ENCODE peak calls at places on chromosomes 5 and 9, in eight cellular contexts. One of them, this sample, is unnamed.

GRCh38 chr9:106892632-106893031 is 29.7 kb downstream of the ZNF462 start:
- DNase-seq in B cell: no peak
- DNase-seq in lower lobe of right lung: peak
- DNase-seq in psoas muscle: peak
- DNase-seq in brain microvascular endothelial cell: peak
- DNase-seq in fibroblast of villous mesenchyme: peak
- DNase-seq in Panc1: peak
- DNase-seq in bronchial epithelial cell: peak
- DNase-seq in this sample: peak

GRCh38 chr9:15277400-15278137 is 29.4 kb downstream of the TTC39B start:
- DNase-seq in B cell: no peak
- DNase-seq in fibroblast of villous mesenchyme: peak
- DNase-seq in bronchial epithelial cell: peak
- DNase-seq in psoas muscle: no peak
- DNase-seq in brain microvascular endothelial cell: no peak
- DNase-seq in lower lobe of right lung: no peak
- DNase-seq in Panc1: no peak
- DNase-seq in this sample: no peak

GRCh38 chr5:54552446-54552845 is 34.9 kb downstream of the SNX18 start:
- DNase-seq in bronchial epithelial cell: no peak
- DNase-seq in brain microvascular endothelial cell: no peak
- DNase-seq in Panc1: no peak
- DNase-seq in B cell: no peak
- DNase-seq in lower lobe of right lung: no peak
- DNase-seq in psoas muscle: no peak
- DNase-seq in fibroblast of villous mesenchyme: no peak
- DNase-seq in this sample: no peak

GRCh38 chr9:71646131-71646530 is 122.2 kb downstream of the CEMIP2 start:
- DNase-seq in B cell: no peak
- DNase-seq in fibroblast of villous mesenchyme: peak
- DNase-seq in lower lobe of right lung: no peak
- DNase-seq in Panc1: no peak
- DNase-seq in psoas muscle: no peak
- DNase-seq in bronchial epithelial cell: no peak
- DNase-seq in brain microvascular endothelial cell: no peak
- DNase-seq in this sample: no peak

GRCh38 chr9:3157011-3157410 is 313.1 kb upstream of the PUM3 start:
- DNase-seq in Panc1: no peak
- DNase-seq in B cell: no peak
- DNase-seq in brain microvascular endothelial cell: no peak
- DNase-seq in psoas muscle: no peak
- DNase-seq in fibroblast of villous mesenchyme: no peak
- DNase-seq in lower lobe of right lung: no peak
- DNase-seq in bronchial epithelial cell: no peak
- DNase-seq in this sample: no peak

GRCh38 chr5:52794519-52794918 is 6.8 kb downstream of the ITGA1 start:
- DNase-seq in lower lobe of right lung: no peak
- DNase-seq in B cell: no peak
- DNase-seq in bronchial epithelial cell: peak
- DNase-seq in psoas muscle: no peak
- DNase-seq in brain microvascular endothelial cell: no peak
- DNase-seq in fibroblast of villous mesenchyme: peak
- DNase-seq in Panc1: no peak
- DNase-seq in this sample: no peak

GRCh38 chr5:78905084-78905938 is 79.8 kb downstream of the ARSB start:
- DNase-seq in psoas muscle: no peak
- DNase-seq in fibroblast of villous mesenchyme: no peak
- DNase-seq in brain microvascular endothelial cell: no peak
- DNase-seq in Panc1: no peak
- DNase-seq in bronchial epithelial cell: no peak
- DNase-seq in lower lobe of right lung: no peak
- DNase-seq in B cell: no peak
- DNase-seq in this sample: no peak

GRCh38 chr9:35285731-35286130 is 123.9 kb downstream of the UNC13B start:
- DNase-seq in fibroblast of villous mesenchyme: no peak
- DNase-seq in lower lobe of right lung: no peak
- DNase-seq in Panc1: no peak
- DNase-seq in B cell: no peak
- DNase-seq in bronchial epithelial cell: no peak
- DNase-seq in psoas muscle: no peak
- DNase-seq in brain microvascular endothelial cell: no peak
- DNase-seq in this sample: no peak

GRCh38 chr5:24222866-24223265 is 421.9 kb downstream of the CDH10 start:
- DNase-seq in lower lobe of right lung: no peak
- DNase-seq in B cell: no peak
- DNase-seq in bronchial epithelial cell: no peak
- DNase-seq in psoas muscle: no peak
- DNase-seq in fibroblast of villous mesenchyme: no peak
- DNase-seq in brain microvascular endothelial cell: no peak
- DNase-seq in Panc1: no peak
- DNase-seq in this sample: peak

GRCh38 chr5:1692381-1692780 is 107.3 kb downstream of the MRPL36 start:
- DNase-seq in lower lobe of right lung: no peak
- DNase-seq in fibroblast of villous mesenchyme: no peak
- DNase-seq in brain microvascular endothelial cell: no peak
- DNase-seq in B cell: no peak
- DNase-seq in bronchial epithelial cell: no peak
- DNase-seq in psoas muscle: no peak
- DNase-seq in Panc1: no peak
- DNase-seq in this sample: no peak

GRCh38 chr9:90642570-90643539 is at the start of gene DIRAS2:
- DNase-seq in bronchial epithelial cell: peak
- DNase-seq in brain microvascular endothelial cell: peak
- DNase-seq in lower lobe of right lung: peak
- DNase-seq in psoas muscle: peak
- DNase-seq in Panc1: no peak
- DNase-seq in fibroblast of villous mesenchyme: peak
- DNase-seq in B cell: no peak
- DNase-seq in this sample: peak

GRCh38 chr5:150589791-150590601 is 50.5 kb upstream of the SYNPO start:
- DNase-seq in lower lobe of right lung: no peak
- DNase-seq in bronchial epithelial cell: no peak
- DNase-seq in Panc1: no peak
- DNase-seq in psoas muscle: peak
- DNase-seq in brain microvascular endothelial cell: no peak
- DNase-seq in fibroblast of villous mesenchyme: peak
- DNase-seq in B cell: no peak
- DNase-seq in this sample: peak

GRCh38 chr9:73153793-73154227 is 2.1 kb downstream of the ANXA1 start:
- DNase-seq in Panc1: no peak
- DNase-seq in B cell: no peak
- DNase-seq in bronchial epithelial cell: peak
- DNase-seq in psoas muscle: no peak
- DNase-seq in brain microvascular endothelial cell: no peak
- DNase-seq in fibroblast of villous mesenchyme: no peak
- DNase-seq in lower lobe of right lung: no peak
- DNase-seq in this sample: no peak

GRCh38 chr9:124594215-124594614 is 87.0 kb upstream of the NR5A1 start:
- DNase-seq in psoas muscle: no peak
- DNase-seq in lower lobe of right lung: no peak
- DNase-seq in bronchial epithelial cell: no peak
- DNase-seq in B cell: no peak
- DNase-seq in fibroblast of villous mesenchyme: no peak
- DNase-seq in Panc1: no peak
- DNase-seq in brain microvascular endothelial cell: no peak
- DNase-seq in this sample: no peak

GRCh38 chr5:178644826-178645545 is 18.1 kb upstream of the CLK4 start:
- DNase-seq in bronchial epithelial cell: peak
- DNase-seq in B cell: no peak
- DNase-seq in Panc1: no peak
- DNase-seq in psoas muscle: no peak
- DNase-seq in lower lobe of right lung: no peak
- DNase-seq in brain microvascular endothelial cell: peak
- DNase-seq in fibroblast of villous mesenchyme: no peak
- DNase-seq in this sample: peak

GRCh38 chr9:38362912-38363588 is 29.5 kb upstream of the ALDH1B1 start:
- DNase-seq in psoas muscle: peak
- DNase-seq in bronchial epithelial cell: peak
- DNase-seq in fibroblast of villous mesenchyme: peak
- DNase-seq in Panc1: peak
- DNase-seq in lower lobe of right lung: no peak
- DNase-seq in brain microvascular endothelial cell: peak
- DNase-seq in B cell: no peak
- DNase-seq in this sample: peak

GRCh38 chr5:6962256-6962655 is 249.0 kb downstream of the TENT4A start:
- DNase-seq in B cell: no peak
- DNase-seq in lower lobe of right lung: no peak
- DNase-seq in brain microvascular endothelial cell: no peak
- DNase-seq in bronchial epithelial cell: no peak
- DNase-seq in psoas muscle: no peak
- DNase-seq in Panc1: no peak
- DNase-seq in fibroblast of villous mesenchyme: no peak
- DNase-seq in this sample: no peak

GRCh38 chr9:36818965-36819870 is 214.8 kb downstream of the PAX5 start:
- DNase-seq in B cell: no peak
- DNase-seq in lower lobe of right lung: no peak
- DNase-seq in Panc1: no peak
- DNase-seq in bronchial epithelial cell: no peak
- DNase-seq in fibroblast of villous mesenchyme: no peak
- DNase-seq in brain microvascular endothelial cell: no peak
- DNase-seq in psoas muscle: no peak
- DNase-seq in this sample: no peak

DNA sequence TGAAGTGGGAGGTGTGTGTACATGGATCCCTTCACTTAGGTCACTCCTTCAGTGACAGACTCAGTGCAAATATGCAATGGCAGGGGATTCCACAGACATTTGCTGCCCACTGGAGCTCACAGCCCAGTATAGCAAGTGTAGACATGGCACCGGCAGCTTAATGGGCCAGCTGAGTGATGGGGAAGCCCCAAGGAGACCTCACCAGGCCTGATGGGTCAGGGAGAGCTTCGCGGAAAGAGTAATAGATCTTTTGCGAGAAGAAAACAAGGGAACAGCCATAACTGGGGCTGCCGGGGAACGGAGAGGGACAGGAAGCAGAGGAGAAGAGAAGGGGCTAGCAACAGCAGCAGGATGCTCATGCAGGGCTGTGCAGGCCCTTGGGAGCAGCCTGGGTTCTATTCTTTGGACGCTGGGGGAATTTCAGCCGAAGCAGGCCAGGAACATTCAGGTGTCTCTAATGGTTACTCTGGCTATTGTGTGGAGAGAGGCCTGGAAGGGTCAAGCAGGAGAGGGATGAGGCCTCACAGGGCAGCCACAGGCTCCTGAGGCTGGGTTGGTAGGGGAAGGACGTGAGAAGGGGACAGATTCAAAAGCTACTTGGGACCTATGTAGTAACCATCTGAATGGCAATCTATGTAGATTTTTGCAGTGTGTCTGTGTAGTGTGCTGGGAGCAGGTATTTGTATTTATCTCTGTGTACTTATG is 27.0 kb downstream of the TCF7 start:
- DNase-seq in lower lobe of right lung: peak
- DNase-seq in psoas muscle: no peak
- DNase-seq in fibroblast of villous mesenchyme: no peak
- DNase-seq in bronchial epithelial cell: no peak
- DNase-seq in B cell: no peak
- DNase-seq in brain microvascular endothelial cell: no peak
- DNase-seq in Panc1: no peak
- DNase-seq in this sample: peak
- TF ChIP-seq CTCF in lower lobe of right lung: no peak
- TF ChIP-seq CTCF in psoas muscle: no peak
- TF ChIP-seq CTCF in fibroblast of villous mesenchyme: no peak
- TF ChIP-seq CTCF in bronchial epithelial cell: no peak
- TF ChIP-seq CTCF in B cell: no peak
- TF ChIP-seq CTCF in brain microvascular endothelial cell: peak
- TF ChIP-seq CTCF in Panc1: no peak
- TF ChIP-seq CTCF in this sample: no peak

GRCh38 chr9:137028281-137029057 is 432 bp upstream of the ABCA2 start:
- DNase-seq in lower lobe of right lung: peak
- DNase-seq in fibroblast of villous mesenchyme: peak
- DNase-seq in psoas muscle: peak
- DNase-seq in B cell: peak
- DNase-seq in bronchial epithelial cell: peak
- DNase-seq in brain microvascular endothelial cell: no peak
- DNase-seq in Panc1: no peak
- DNase-seq in this sample: peak
- TF ChIP-seq CTCF in lower lobe of right lung: peak
- TF ChIP-seq CTCF in fibroblast of villous mesenchyme: peak
- TF ChIP-seq CTCF in psoas muscle: peak
- TF ChIP-seq CTCF in B cell: no peak
- TF ChIP-seq CTCF in bronchial epithelial cell: peak
- TF ChIP-seq CTCF in brain microvascular endothelial cell: peak
- TF ChIP-seq CTCF in Panc1: peak
- TF ChIP-seq CTCF in this sample: no peak

GRCh38 chr5:58481066-58481676 is 10.1 kb upstream of the GAPT start:
- DNase-seq in psoas muscle: no peak
- DNase-seq in Panc1: no peak
- DNase-seq in B cell: no peak
- DNase-seq in brain microvascular endothelial cell: no peak
- DNase-seq in bronchial epithelial cell: no peak
- DNase-seq in lower lobe of right lung: no peak
- DNase-seq in fibroblast of villous mesenchyme: no peak
- DNase-seq in this sample: no peak

GRCh38 chr5:58475404-58475803 is 15.5 kb upstream of the PLK2 start:
- DNase-seq in fibroblast of villous mesenchyme: no peak
- DNase-seq in B cell: no peak
- DNase-seq in brain microvascular endothelial cell: no peak
- DNase-seq in bronchial epithelial cell: no peak
- DNase-seq in lower lobe of right lung: no peak
- DNase-seq in psoas muscle: no peak
- DNase-seq in Panc1: no peak
- DNase-seq in this sample: no peak

GRCh38 chr5:58481828-58482227 is 9.4 kb upstream of the GAPT start:
- DNase-seq in fibroblast of villous mesenchyme: no peak
- DNase-seq in psoas muscle: no peak
- DNase-seq in bronchial epithelial cell: no peak
- DNase-seq in B cell: no peak
- DNase-seq in Panc1: no peak
- DNase-seq in lower lobe of right lung: no peak
- DNase-seq in brain microvascular endothelial cell: no peak
- DNase-seq in this sample: no peak

GRCh38 chr5:58482536-58482935 is 8.7 kb upstream of the GAPT start:
- DNase-seq in psoas muscle: no peak
- DNase-seq in bronchial epithelial cell: no peak
- DNase-seq in brain microvascular endothelial cell: no peak
- DNase-seq in Panc1: no peak
- DNase-seq in lower lobe of right lung: no peak
- DNase-seq in B cell: no peak
- DNase-seq in fibroblast of villous mesenchyme: no peak
- DNase-seq in this sample: no peak

DNA sequence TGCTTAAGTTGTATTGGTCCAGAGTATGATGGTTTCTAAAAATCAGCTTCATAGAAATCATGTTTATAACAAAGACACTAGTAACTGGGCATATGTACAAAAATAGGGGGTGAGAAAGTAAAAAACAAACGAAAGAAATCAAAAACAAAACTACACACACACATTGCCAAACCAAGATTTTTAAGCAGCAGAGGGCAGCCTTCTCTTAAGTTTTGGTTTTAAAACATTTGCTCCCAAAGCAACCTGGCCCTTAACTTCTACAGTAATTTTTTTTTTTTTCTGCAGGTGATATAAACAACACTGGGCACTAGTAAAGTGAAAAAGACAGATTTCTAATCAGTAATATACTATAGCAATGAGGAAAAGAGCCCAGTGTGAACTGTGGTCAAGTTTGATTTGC is 13.5 kb upstream of the GAPT start:
- DNase-seq in B cell: no peak
- DNase-seq in Panc1: no peak
- DNase-seq in psoas muscle: no peak
- DNase-seq in lower lobe of right lung: no peak
- DNase-seq in brain microvascular endothelial cell: no peak
- DNase-seq in bronchial epithelial cell: no peak
- DNase-seq in fibroblast of villous mesenchyme: peak
- DNase-seq in this sample: no peak
- TF ChIP-seq CTCF in B cell: peak
- TF ChIP-seq CTCF in Panc1: peak
- TF ChIP-seq CTCF in psoas muscle: no peak
- TF ChIP-seq CTCF in lower lobe of right lung: no peak
- TF ChIP-seq CTCF in brain microvascular endothelial cell: no peak
- TF ChIP-seq CTCF in bronchial epithelial cell: peak
- TF ChIP-seq CTCF in fibroblast of villous mesenchyme: peak
- TF ChIP-seq CTCF in this sample: peak

GRCh38 chr9:88043647-88044046 is 69.3 kb upstream of the CDK20 start:
- DNase-seq in lower lobe of right lung: no peak
- DNase-seq in B cell: no peak
- DNase-seq in bronchial epithelial cell: no peak
- DNase-seq in fibroblast of villous mesenchyme: no peak
- DNase-seq in Panc1: no peak
- DNase-seq in psoas muscle: no peak
- DNase-seq in brain microvascular endothelial cell: no peak
- DNase-seq in this sample: no peak
- TF ChIP-seq CTCF in lower lobe of right lung: no peak
- TF ChIP-seq CTCF in B cell: no peak
- TF ChIP-seq CTCF in bronchial epithelial cell: no peak
- TF ChIP-seq CTCF in fibroblast of villous mesenchyme: no peak
- TF ChIP-seq CTCF in Panc1: no peak
- TF ChIP-seq CTCF in psoas muscle: no peak
- TF ChIP-seq CTCF in brain microvascular endothelial cell: no peak
- TF ChIP-seq CTCF in this sample: no peak